ENCODE peak calls at places on chromosomes 13 and 19, in seven cellular contexts. V is head of caudate nucleus, U is BJ, G is GM03348, P is C1 segment of cervical spinal cord, K is neural progenitor cell, F is sciatic nerve. Y is an unnamed sample.
A peak's percentile ranks its signal among the peaks of the same experiment; 100 is the strongest.

GRCh38 chr13:62033932-62034331 is 618.3 kb upstream of the PCDH20 start:
- DNase-seq in V (peak; percentile 43), U (no peak), G (no peak), P (no peak), K (peak; percentile 43), F (no peak), Y (peak; percentile 3)

GRCh38 chr13:31208554-31209122 is 8.9 kb downstream of the B3GLCT start:
- DNase-seq in V (no peak), U (no peak), G (no peak), P (no peak), K (no peak), F (no peak), Y (no peak)

GRCh38 chr19:19171821-19172532 is 1.9 kb upstream of the MEF2B start:
- DNase-seq in V (no peak), U (no peak), G (no peak), P (no peak), K (no peak), F (no peak), Y (no peak)

GRCh38 chr13:26716984-26717383 is 43.6 kb downstream of the GPR12 start:
- DNase-seq in V (no peak), U (no peak), G (no peak), P (no peak), K (no peak), F (no peak), Y (no peak)

GRCh38 chr19:38361633-38362075 is 12.7 kb upstream of the PSMD8 start:
- DNase-seq in V (peak; percentile 51), U (no peak), G (peak; percentile 93), P (no peak), K (peak; percentile 97), F (peak; percentile 74), Y (peak; percentile 21)

GRCh38 chr19:18298601-18299000 is 17.2 kb upstream of the JUND start:
- DNase-seq in V (no peak), U (no peak), G (no peak), P (no peak), K (no peak), F (no peak), Y (no peak)

GRCh38 chr19:16366433-16367268 is 42.0 kb downstream of the KLF2 start:
- DNase-seq in V (no peak), U (no peak), G (no peak), P (no peak), K (no peak), F (no peak), Y (peak; percentile 40)

GRCh38 chr13:33112745-33113144 is 96.5 kb downstream of the KL start:
- DNase-seq in V (no peak), U (no peak), G (no peak), P (no peak), K (no peak), F (no peak), Y (no peak)

GRCh38 chr19:10122066-10122465 is 2.4 kb upstream of the EIF3G start:
- DNase-seq in V (no peak), U (peak; percentile 21), G (peak; percentile 56), P (no peak), K (no peak), F (no peak), Y (no peak)

GRCh38 chr13:113532156-113532806 is 41.8 kb upstream of the DCUN1D2 start:
- DNase-seq in V (no peak), U (no peak), G (peak; percentile 57), P (no peak), K (no peak), F (peak; percentile 23), Y (peak; percentile 19)

GRCh38 chr13:113647351-113648217 is 10.4 kb downstream of the ATP4B start:
- DNase-seq in V (peak; percentile 93), U (no peak), G (no peak), P (peak; percentile 59), K (no peak), F (peak; percentile 93), Y (peak; percentile 86)

GRCh38 chr19:4229179-4229931 is at the start of gene EBI3:
- DNase-seq in V (peak; percentile 15), U (no peak), G (peak; percentile 41), P (no peak), K (no peak), F (no peak), Y (peak; percentile 6)

GRCh38 chr13:32969516-32969941 is 46.7 kb upstream of the KL start:
- DNase-seq in V (no peak), U (peak; percentile 19), G (peak; percentile 58), P (no peak), K (no peak), F (no peak), Y (no peak)

GRCh38 chr19:18416778-18417249 is 2.4 kb upstream of the SSBP4 start:
- DNase-seq in V (peak; percentile 85), U (no peak), G (peak; percentile 92), P (no peak), K (peak; percentile 92), F (peak; percentile 96), Y (peak; percentile 50)

GRCh38 chr13:26425439-26426358 is 131.8 kb upstream of the WASF3 start:
- DNase-seq in V (no peak), U (no peak), G (no peak), P (no peak), K (no peak), F (no peak), Y (no peak)

GRCh38 chr13:112852392-112852791 is 116.6 kb upstream of the MCF2L start:
- DNase-seq in V (no peak), U (no peak), G (no peak), P (no peak), K (no peak), F (no peak), Y (no peak)

GRCh38 chr13:96991072-96991471 is 3.2 kb downstream of the OXGR1 start:
- DNase-seq in V (no peak), U (no peak), G (no peak), P (no peak), K (no peak), F (no peak), Y (peak; percentile 6)

GRCh38 chr19:1568320-1569019 is at the start of gene MEX3D:
- DNase-seq in V (peak; percentile 71), U (no peak), G (peak; percentile 99), P (no peak), K (peak; percentile 90), F (peak; percentile 87), Y (peak; percentile 65)

GRCh38 chr19:13396256-13397080 is 109.8 kb downstream of the CACNA1A start:
- DNase-seq in V (peak; percentile 43), U (peak; percentile 21), G (peak; percentile 61), P (no peak), K (peak; percentile 83), F (peak; percentile 63), Y (peak; percentile 39)

GRCh38 chr19:31349160-31349881 is at the start of gene TSHZ3:
- DNase-seq in V (peak; percentile 52), U (no peak), G (peak; percentile 91), P (no peak), K (peak; percentile 83), F (peak; percentile 93), Y (peak; percentile 56)

GRCh38 chr19:31220540-31220939 is 128.7 kb downstream of the TSHZ3 start:
- DNase-seq in V (no peak), U (no peak), G (no peak), P (no peak), K (peak; percentile 9), F (no peak), Y (no peak)

GRCh38 chr19:11843741-11844140 is 4.8 kb upstream of the ZNF439 start:
- DNase-seq in V (no peak), U (no peak), G (no peak), P (no peak), K (no peak), F (no peak), Y (no peak)